ENCODE peak calls at places on chromosomes 7 and 10, in eight cellular contexts. B, E, I, Y, G, C, R and D are unnamed samples.

GRCh38 chr10:5598085-5598690 is 68.2 kb downstream of the ASB13 start:
- DNase-seq in Y (no peak), B (no peak), E (no peak), G (no peak), C (no peak), I (no peak), R (no peak), D (no peak)

GRCh38 chr10:105785721-105786120 is 1144.6 kb downstream of the SORCS3 start:
- DNase-seq in Y (no peak), C (no peak), G (no peak), E (no peak), I (no peak), R (no peak), B (no peak), D (no peak)

GRCh38 chr7:67377939-67378862 is 381.6 kb downstream of the TYW1 start:
- DNase-seq in E (peak), G (peak), R (peak), C (peak), Y (peak), B (peak), I (peak), D (peak)

GRCh38 chr7:81857385-81857784 is 87.5 kb upstream of the HGF start:
- DNase-seq in C (no peak), Y (no peak), B (no peak), I (no peak), R (no peak), G (no peak), E (no peak), D (no peak)

GRCh38 chr7:36601596-36601995 is 122.7 kb downstream of the AOAH start:
- DNase-seq in E (no peak), B (no peak), R (no peak), G (no peak), Y (no peak), I (no peak), C (no peak), D (no peak)

GRCh38 chr7:133795061-133795460 is 332.1 kb upstream of the LRGUK start:
- DNase-seq in B (no peak), G (no peak), E (no peak), Y (no peak), R (no peak), I (no peak), C (no peak), D (no peak)

GRCh38 chr10:72802291-72803118 is 91.0 kb upstream of the OIT3 start:
- DNase-seq in Y (no peak), I (no peak), R (no peak), C (no peak), G (no peak), E (no peak), B (no peak), D (no peak)

GRCh38 chr7:142412551-142413193 is 154.8 kb upstream of the PRSS58 start:
- DNase-seq in B (no peak), I (no peak), C (no peak), Y (no peak), E (no peak), G (peak), R (peak), D (no peak)

GRCh38 chr7:140342732-140343514 is 55.4 kb downstream of the SLC37A3 start:
- DNase-seq in B (peak), Y (no peak), E (peak), G (peak), C (no peak), I (peak), R (peak), D (no peak)

GRCh38 chr7:83629117-83629880 is 19.6 kb downstream of the SEMA3E start:
- DNase-seq in E (no peak), I (peak), C (no peak), G (no peak), R (no peak), Y (no peak), B (no peak), D (no peak)

GRCh38 chr10:96225119-96225518 is 46.2 kb downstream of the BLNK start:
- DNase-seq in Y (no peak), G (no peak), I (no peak), R (no peak), B (no peak), C (no peak), E (no peak), D (no peak)

GRCh38 chr7:87144173-87144657 is 8.0 kb upstream of the DMTF1 start:
- DNase-seq in Y (no peak), B (no peak), I (no peak), C (no peak), E (no peak), R (no peak), G (no peak), D (no peak)

GRCh38 chr7:149072438-149072775 is 18.1 kb downstream of the ZNF786 start:
- DNase-seq in C (no peak), B (peak), G (no peak), R (no peak), E (no peak), Y (no peak), I (peak), D (no peak)

GRCh38 chr7:149074116-149074885 is 16.2 kb downstream of the ZNF786 start:
- DNase-seq in R (no peak), Y (no peak), B (no peak), I (no peak), E (no peak), C (no peak), G (no peak), D (no peak)

GRCh38 chr7:149071641-149072437 is 18.7 kb downstream of the ZNF786 start:
- DNase-seq in G (peak), Y (no peak), I (no peak), R (peak), E (no peak), C (no peak), B (peak), D (no peak)

GRCh38 chr7:149070372-149071140 is 20.0 kb downstream of the ZNF786 start:
- DNase-seq in I (no peak), Y (no peak), C (no peak), G (no peak), B (peak), R (no peak), E (no peak), D (no peak)

DNA sequence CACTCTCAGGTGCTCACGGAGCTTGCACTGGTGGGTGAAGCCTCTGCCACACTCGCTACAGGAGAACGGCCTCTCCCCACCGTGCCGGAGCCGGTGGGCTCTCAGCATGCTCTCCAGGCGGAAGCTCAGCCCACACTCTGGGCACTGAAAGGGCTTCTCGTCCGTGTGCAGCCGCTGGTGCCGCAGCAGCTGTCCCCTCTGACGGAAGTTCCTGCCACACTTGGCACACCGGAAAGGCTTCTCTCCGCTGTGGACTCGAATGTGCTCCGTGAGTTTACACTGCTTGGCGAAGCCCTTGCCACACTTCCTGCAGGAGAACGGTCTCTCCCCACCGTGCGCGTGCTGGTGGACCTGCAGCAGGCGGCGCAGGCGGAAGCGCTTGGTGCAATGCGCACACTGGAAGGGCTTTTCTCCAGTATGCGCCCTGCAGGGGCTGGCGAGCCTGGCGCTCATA is 19.3 kb downstream of the ZNF786 start:
- DNase-seq in C (no peak), B (peak), E (no peak), R (no peak), G (no peak), Y (no peak), I (no peak), D (no peak)
- TF ChIP-seq POLR2A in C (no peak), B (no peak), E (no peak), R (no peak), G (no peak), Y (no peak), I (no peak), D (no peak)

GRCh38 chr7:99386584-99387238 is 12.2 kb downstream of the ARPC1B start:
- DNase-seq in B (no peak), C (no peak), R (no peak), E (no peak), Y (no peak), I (no peak), G (no peak), D (no peak)
- TF ChIP-seq CTCF in B (no peak), C (no peak), R (peak), E (no peak), Y (peak), I (no peak), G (peak), D (no peak)

GRCh38 chr7:76187246-76187645 is 14.4 kb upstream of the SRRM3 start:
- DNase-seq in G (no peak), R (no peak), B (no peak), I (no peak), Y (no peak), E (no peak), C (no peak), D (no peak)

GRCh38 chr7:76193478-76193877 is 8.2 kb upstream of the SRRM3 start:
- DNase-seq in G (no peak), B (no peak), C (no peak), Y (no peak), I (no peak), R (no peak), E (no peak), D (no peak)

GRCh38 chr7:76193881-76194280 is 7.8 kb upstream of the SRRM3 start:
- DNase-seq in E (no peak), G (no peak), I (no peak), B (no peak), C (no peak), Y (no peak), R (no peak), D (no peak)

GRCh38 chr7:76189276-76189675 is 12.4 kb upstream of the SRRM3 start:
- DNase-seq in R (no peak), C (no peak), E (no peak), B (no peak), Y (no peak), I (no peak), G (no peak), D (no peak)

DNA sequence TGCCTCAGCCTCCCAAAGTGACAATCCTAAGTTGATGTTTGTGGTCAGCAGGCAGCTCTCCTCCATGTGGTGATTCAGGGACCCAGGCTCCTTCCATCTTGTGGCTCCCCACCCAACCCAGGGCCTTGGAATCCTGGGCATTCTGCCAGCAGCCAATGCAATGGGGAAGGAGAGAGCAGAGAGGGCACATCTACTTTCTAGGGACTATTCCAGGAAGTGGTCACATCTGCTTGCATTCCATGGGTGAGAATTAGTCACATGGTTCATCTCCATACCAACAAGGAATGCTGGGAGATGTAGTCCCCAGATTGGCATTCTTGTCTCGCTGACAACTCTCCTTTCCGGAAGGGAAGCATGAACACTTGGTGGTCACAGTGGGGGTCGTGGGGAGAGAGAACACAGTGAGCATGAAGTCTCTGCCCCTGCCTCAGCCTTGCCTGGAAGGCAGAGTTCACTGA is 9.9 kb upstream of the SRRM3 start:
- DNase-seq in Y (no peak), G (no peak), E (no peak), R (peak), B (no peak), I (no peak), C (no peak), D (no peak)
- TF ChIP-seq POLR2A in Y (no peak), G (no peak), E (no peak), R (no peak), B (no peak), I (no peak), C (no peak), D (no peak)

GRCh38 chr7:46834921-46835320 is 747.0 kb downstream of the TNS3 start:
- DNase-seq in Y (no peak), R (no peak), G (no peak), I (no peak), E (no peak), C (no peak), B (no peak), D (no peak)
- TF ChIP-seq CTCF in Y (no peak), R (no peak), G (no peak), I (no peak), E (no peak), C (no peak), B (no peak), D (no peak)

GRCh38 chr10:50629495-50630122 is 5.9 kb upstream of the SGMS1 start:
- DNase-seq in Y (no peak), E (no peak), B (no peak), I (no peak), C (no peak), G (no peak), R (no peak), D (no peak)
- TF ChIP-seq POLR2A in Y (no peak), E (no peak), B (no peak), I (no peak), C (no peak), G (no peak), R (no peak), D (no peak)